ENCODE peak calls at places on chromosome 1, in seven cellular contexts. V is uterus, K is fibroblast of pulmonary artery, Y is fibroblast of the aortic adventitia, C is fibroblast of villous mesenchyme, R is ovary, B is AG04449. D is an unnamed sample.

GRCh38 chr1:10709646-10710045 is 86.8 kb downstream of the CASZ1 start:
- DNase-seq in V (no peak), K (no peak), Y (no peak), C (no peak), R (no peak), B (no peak), D (no peak)

GRCh38 chr1:169681094-169681493 is 30.3 kb downstream of the SELL start:
- DNase-seq in V (no peak), K (no peak), Y (no peak), C (no peak), R (no peak), B (no peak), D (no peak)

GRCh38 chr1:204463125-204464060 is 31.2 kb downstream of the PIK3C2B start:
- DNase-seq in V (no peak), K (no peak), Y (peak), C (peak), R (no peak), B (no peak), D (no peak)

GRCh38 chr1:41272601-41273000 is 30.5 kb upstream of the SCMH1 start:
- DNase-seq in V (no peak), K (no peak), Y (no peak), C (no peak), R (no peak), B (no peak), D (no peak)

GRCh38 chr1:68016364-68016763 is 34.1 kb downstream of the DIRAS3 start:
- DNase-seq in V (no peak), K (peak), Y (peak), C (peak), R (no peak), B (no peak), D (peak)

GRCh38 chr1:46812065-46812750 is 13.4 kb downstream of the CYP4B1 start:
- DNase-seq in V (no peak), K (no peak), Y (no peak), C (no peak), R (no peak), B (no peak), D (no peak)

GRCh38 chr1:153180556-153180955 is 22.7 kb upstream of the LELP1 start:
- DNase-seq in V (no peak), K (no peak), Y (no peak), C (no peak), R (no peak), B (no peak), D (no peak)

GRCh38 chr1:78340006-78340405 is 150.8 kb upstream of the PTGFR start:
- DNase-seq in V (no peak), K (peak), Y (peak), C (peak), R (no peak), B (no peak), D (peak)

GRCh38 chr1:2632561-2633361 is at the start of gene MMEL1:
- DNase-seq in V (no peak), K (no peak), Y (no peak), C (no peak), R (no peak), B (no peak), D (no peak)

GRCh38 chr1:1892763-1893120 is 1.9 kb upstream of the GNB1 start:
- DNase-seq in V (no peak), K (no peak), Y (no peak), C (no peak), R (no peak), B (no peak), D (no peak)

GRCh38 chr1:171513743-171514142 is 28.4 kb downstream of the PRRC2C start:
- DNase-seq in V (no peak), K (no peak), Y (no peak), C (no peak), R (no peak), B (no peak), D (no peak)

GRCh38 chr1:116737855-116738318 is 16.3 kb upstream of the CD2 start:
- DNase-seq in V (no peak), K (no peak), Y (no peak), C (no peak), R (no peak), B (no peak), D (no peak)

GRCh38 chr1:154745286-154745731 is 124.8 kb downstream of the KCNN3 start:
- DNase-seq in V (peak), K (peak), Y (peak), C (no peak), R (no peak), B (no peak), D (no peak)

GRCh38 chr1:202656951-202657646 is 53.2 kb downstream of the SYT2 start:
- DNase-seq in V (no peak), K (peak), Y (peak), C (peak), R (no peak), B (no peak), D (peak)

GRCh38 chr1:46372440-46372839 is 21.7 kb upstream of the FAAH start:
- DNase-seq in V (no peak), K (no peak), Y (no peak), C (peak), R (no peak), B (no peak), D (no peak)

GRCh38 chr1:77465922-77466321 is 184.1 kb downstream of the AK5 start:
- DNase-seq in V (no peak), K (no peak), Y (no peak), C (no peak), R (no peak), B (no peak), D (no peak)

GRCh38 chr1:211991695-211992094 is 43.7 kb downstream of the INTS7 start:
- DNase-seq in V (no peak), K (no peak), Y (no peak), C (no peak), R (no peak), B (no peak), D (no peak)

GRCh38 chr1:3465935-3466321 is 11.5 kb downstream of the ARHGEF16 start:
- DNase-seq in V (no peak), K (no peak), Y (no peak), C (no peak), R (no peak), B (no peak), D (no peak)

GRCh38 chr1:109598655-109599054 is 20.8 kb downstream of the GNAT2 start:
- DNase-seq in V (no peak), K (no peak), Y (no peak), C (no peak), R (no peak), B (no peak), D (no peak)

GRCh38 chr1:39754906-39755504 is 16.1 kb downstream of the OXCT2 start:
- DNase-seq in V (no peak), K (no peak), Y (no peak), C (no peak), R (no peak), B (no peak), D (no peak)

GRCh38 chr1:33374336-33375105 is 53.6 kb upstream of the A3GALT2 start:
- DNase-seq in V (no peak), K (peak), Y (peak), C (peak), R (no peak), B (no peak), D (peak)

GRCh38 chr1:36876990-36877389 is 157.3 kb downstream of the GRIK3 start:
- DNase-seq in V (no peak), K (no peak), Y (no peak), C (no peak), R (no peak), B (no peak), D (no peak)

GRCh38 chr1:91851130-91852010 is 34.6 kb downstream of the TGFBR3 start:
- DNase-seq in V (peak), K (peak), Y (peak), C (peak), R (peak), B (no peak), D (peak)

GRCh38 chr1:226312065-226312464 is 3.1 kb upstream of the LIN9 start:
- DNase-seq in V (no peak), K (no peak), Y (no peak), C (no peak), R (no peak), B (no peak), D (no peak)

GRCh38 chr1:61588736-61589381 is 136.1 kb downstream of the TM2D1 start:
- DNase-seq in V (peak), K (peak), Y (peak), C (peak), R (peak), B (no peak), D (peak)

GRCh38 chr1:23514121-23514679 is 16.8 kb downstream of the E2F2 start:
- DNase-seq in V (no peak), K (no peak), Y (no peak), C (no peak), R (no peak), B (no peak), D (no peak)

GRCh38 chr1:239061770-239062169 is 324.6 kb upstream of the CHRM3 start:
- DNase-seq in V (no peak), K (no peak), Y (no peak), C (no peak), R (no peak), B (no peak), D (no peak)

GRCh38 chr1:205301220-205301821 is 20.2 kb downstream of the NUAK2 start:
- DNase-seq in V (peak), K (peak), Y (peak), C (peak), R (peak), B (peak), D (peak)

GRCh38 chr1:229199892-229200291 is 71.0 kb upstream of the RAB4A start:
- DNase-seq in V (no peak), K (no peak), Y (no peak), C (peak), R (no peak), B (no peak), D (peak)

GRCh38 chr1:182003025-182003725 is 58.3 kb downstream of the ZNF648 start:
- DNase-seq in V (no peak), K (no peak), Y (no peak), C (no peak), R (no peak), B (no peak), D (no peak)

GRCh38 chr1:59743324-59744108 is 71.2 kb upstream of the HOOK1 start:
- DNase-seq in V (no peak), K (peak), Y (peak), C (peak), R (no peak), B (no peak), D (peak)

GRCh38 chr1:9473032-9473792 is 66.1 kb upstream of the SLC25A33 start:
- DNase-seq in V (peak), K (peak), Y (peak), C (peak), R (peak), B (peak), D (peak)

GRCh38 chr1:19232526-19232851 is 18.8 kb downstream of the EMC1 start:
- DNase-seq in V (no peak), K (peak), Y (peak), C (no peak), R (peak), B (no peak), D (peak)

GRCh38 chr1:17572264-17572985 is 32.9 kb downstream of the ARHGEF10L start:
- DNase-seq in V (no peak), K (no peak), Y (no peak), C (no peak), R (no peak), B (no peak), D (no peak)

GRCh38 chr1:21491483-21492170 is 17.6 kb upstream of the ALPL start:
- DNase-seq in V (no peak), K (peak), Y (peak), C (peak), R (no peak), B (no peak), D (peak)

GRCh38 chr1:195794225-195794624 is 814.0 kb downstream of the KCNT2 start:
- DNase-seq in V (no peak), K (no peak), Y (no peak), C (no peak), R (no peak), B (no peak), D (no peak)

GRCh38 chr1:51518730-51519047 is 377 bp downstream of the EPS15 start:
- DNase-seq in V (peak), K (no peak), Y (no peak), C (peak), R (no peak), B (no peak), D (no peak)

GRCh38 chr1:15959424-15959823 is 16.5 kb downstream of the ZBTB17 start:
- DNase-seq in V (no peak), K (no peak), Y (no peak), C (no peak), R (no peak), B (no peak), D (no peak)

DNA sequence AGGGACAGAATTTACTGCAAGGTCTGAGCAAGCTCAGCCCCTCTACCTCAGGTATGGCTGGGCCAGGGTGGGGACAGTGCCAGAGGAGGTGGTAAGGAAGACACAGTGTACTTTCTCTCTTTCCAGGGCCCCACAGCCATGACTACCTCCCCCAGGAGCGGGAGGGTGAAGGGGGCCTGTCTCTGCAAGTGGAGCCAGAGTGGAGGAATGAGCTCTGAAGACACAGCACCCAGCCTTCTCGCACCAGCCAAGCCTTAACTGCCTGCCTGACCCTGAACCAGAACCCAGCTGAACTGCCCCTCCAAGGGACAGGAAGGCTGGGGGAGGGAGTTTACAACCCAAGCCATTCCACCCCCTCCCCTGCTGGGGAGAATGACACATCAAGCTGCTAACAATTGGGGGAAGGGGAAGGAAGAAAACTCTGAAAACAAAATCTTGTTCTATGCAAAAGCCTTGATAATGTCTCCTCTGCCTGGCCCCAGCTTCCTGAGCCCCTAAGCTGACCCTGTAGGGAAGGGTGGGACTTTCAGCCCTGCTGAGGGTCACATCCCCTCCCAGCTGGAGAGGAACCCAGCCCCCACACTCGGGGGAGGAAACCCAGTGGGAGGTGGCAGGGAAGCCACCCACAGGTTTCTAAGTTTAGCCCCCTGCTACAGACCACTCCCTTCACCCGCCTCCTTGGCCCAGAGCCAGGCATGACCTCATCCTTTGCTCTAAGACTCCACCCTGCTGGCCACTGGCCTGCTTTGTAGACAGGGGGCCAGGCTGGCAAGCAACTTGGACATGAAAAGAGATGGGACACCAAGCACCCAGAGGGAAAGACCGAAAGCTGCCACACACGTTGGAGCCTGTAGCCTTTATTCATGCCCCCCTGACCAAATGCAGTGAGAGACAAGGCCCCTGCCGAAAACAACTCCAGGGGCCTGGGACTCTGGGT is 6.4 kb downstream of the RHOC start:
- DNase-seq in V (peak), K (peak), Y (peak), C (peak), R (peak), B (peak), D (peak)
- TF ChIP-seq CTCF in V (no peak), K (no peak), Y (no peak), C (peak), R (peak), B (peak), D (peak)

GRCh38 chr1:231590453-231591198 is 36.0 kb upstream of the DISC1 start:
- DNase-seq in V (peak), K (peak), Y (peak), C (peak), R (peak), B (peak), D (peak)
- H3K4me3 ChIP-seq in V (no peak), K (no peak), Y (no peak), C (no peak), R (no peak), B (no peak), D (no peak)

DNA sequence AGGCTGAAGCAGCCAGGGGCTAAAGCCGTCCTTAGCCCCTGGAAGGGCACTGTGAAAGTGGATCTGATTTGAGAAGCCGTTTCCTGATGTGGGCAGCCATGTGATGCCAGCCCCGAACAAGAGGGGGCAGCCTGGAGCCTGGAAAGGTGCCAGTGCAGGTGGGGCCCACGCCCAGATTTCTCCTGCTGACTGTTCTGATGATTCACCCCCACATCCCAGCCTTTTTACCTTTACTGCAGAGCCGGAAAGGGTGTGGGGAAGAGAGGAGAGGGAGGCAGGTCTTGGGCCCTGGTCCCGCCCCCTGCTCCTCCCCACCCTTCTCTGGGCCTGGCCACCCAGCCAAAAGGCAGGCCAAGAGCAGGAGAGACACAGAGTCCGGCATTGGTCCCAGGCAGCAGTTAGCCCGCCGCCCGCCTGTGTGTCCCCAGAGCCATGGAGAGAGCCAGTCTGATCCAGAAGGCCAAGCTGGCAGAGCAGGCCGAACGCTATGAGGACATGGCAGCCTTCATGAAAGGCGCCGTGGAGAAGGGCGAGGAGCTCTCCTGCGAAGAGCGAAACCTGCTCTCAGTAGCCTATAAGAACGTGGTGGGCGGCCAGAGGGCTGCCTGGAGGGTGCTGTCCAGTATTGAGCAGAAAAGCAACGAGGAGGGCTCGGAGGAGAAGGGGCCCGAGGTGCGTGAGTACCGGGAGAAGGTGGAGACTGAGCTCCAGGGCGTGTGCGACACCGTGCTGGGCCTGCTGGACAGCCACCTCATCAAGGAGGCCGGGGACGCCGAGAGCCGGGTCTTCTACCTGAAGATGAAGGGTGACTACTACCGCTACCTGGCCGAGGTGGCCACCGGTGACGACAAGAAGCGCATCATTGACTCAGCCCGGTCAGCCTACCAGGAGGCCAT is at the start of gene SFN:
- DNase-seq in V (no peak), K (no peak), Y (no peak), C (no peak), R (no peak), B (no peak), D (no peak)
- TF ChIP-seq CTCF in V (no peak), K (no peak), Y (no peak), C (peak), R (no peak), B (no peak), D (peak)

DNA sequence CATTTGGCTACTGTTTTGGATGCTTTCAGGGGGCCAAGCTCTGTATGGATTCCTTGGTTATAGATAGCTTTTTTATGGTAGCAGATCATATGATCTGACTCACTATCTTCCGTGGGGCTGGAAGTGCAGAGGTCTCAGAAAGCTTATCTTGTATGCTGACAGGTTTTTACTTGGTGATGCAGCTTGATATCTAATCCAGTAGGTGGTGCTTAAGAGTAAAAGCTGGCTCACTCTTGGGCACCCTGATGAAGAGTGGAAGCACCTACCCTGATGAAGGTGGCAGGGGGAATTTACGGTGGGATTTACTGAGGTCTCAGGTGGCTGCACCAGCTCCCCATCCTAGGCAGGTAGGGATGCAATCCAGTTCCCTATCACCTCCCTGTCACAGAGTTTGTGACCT is 151.2 kb downstream of the PTBP2 start:
- DNase-seq in V (no peak), K (no peak), Y (no peak), C (no peak), R (no peak), B (no peak), D (no peak)
- H3K4me3 ChIP-seq in V (no peak), K (no peak), Y (no peak), C (no peak), R (no peak), B (no peak), D (no peak)